ENCODE peak calls at places on chromosomes 16 and 17, in four cellular contexts. A, S, Z and M are unnamed samples.

GRCh38 chr16:804193-805048 is 3.9 kb upstream of the GNG13 start:
- DNase-seq in A (no peak), S (no peak), Z (no peak), M (no peak)

GRCh38 chr16:57694556-57695377 is at the start of gene DRC7:
- DNase-seq in A (peak), S (peak), Z (peak), M (peak)

GRCh38 chr16:80670170-80670865 is 129.5 kb downstream of the DYNLRB2 start:
- DNase-seq in A (no peak), S (no peak), Z (no peak), M (no peak)

GRCh38 chr16:50430076-50430475 is 61.3 kb upstream of the BRD7 start:
- DNase-seq in A (no peak), S (no peak), Z (no peak), M (no peak)

GRCh38 chr17:65755799-65756198 is 194.4 kb upstream of the AXIN2 start:
- DNase-seq in A (no peak), S (no peak), Z (no peak), M (no peak)

GRCh38 chr17:55346658-55347057 is 75.0 kb downstream of the MMD start:
- DNase-seq in A (no peak), S (no peak), Z (no peak), M (no peak)

GRCh38 chr16:66476328-66477027 is 49.4 kb downstream of the BEAN1 start:
- DNase-seq in A (peak), S (peak), Z (peak), M (no peak)

GRCh38 chr17:45346255-45347015 is 29.6 kb upstream of the MAP3K14 start:
- DNase-seq in A (peak), S (no peak), Z (no peak), M (no peak)

GRCh38 chr17:13311301-13311700 is 290.4 kb downstream of the HS3ST3A1 start:
- DNase-seq in A (no peak), S (no peak), Z (peak), M (no peak)

GRCh38 chr17:81245024-81245664 is 6.0 kb downstream of the NDUFAF8 start:
- DNase-seq in A (no peak), S (no peak), Z (no peak), M (no peak)

GRCh38 chr17:47945529-47946508 is 4.4 kb downstream of the PNPO start:
- DNase-seq in A (no peak), S (no peak), Z (no peak), M (no peak)

GRCh38 chr17:74513987-74514631 is 17.2 kb downstream of the CD300LB start:
- DNase-seq in A (peak), S (peak), Z (peak), M (peak)

GRCh38 chr17:40922239-40922638 is 15.2 kb downstream of the KRT23 start:
- DNase-seq in A (no peak), S (no peak), Z (peak), M (no peak)

GRCh38 chr16:77574867-77575619 is 140.2 kb upstream of the ADAMTS18 start:
- DNase-seq in A (no peak), S (no peak), Z (peak), M (no peak)

GRCh38 chr16:70433456-70434103 is 5.3 kb downstream of the ST3GAL2 start:
- DNase-seq in A (no peak), S (no peak), Z (peak), M (no peak)

GRCh38 chr16:70432304-70432799 is 6.5 kb downstream of the ST3GAL2 start:
- DNase-seq in A (no peak), S (no peak), Z (peak), M (no peak)

GRCh38 chr16:70432800-70433455 is 6.0 kb downstream of the ST3GAL2 start:
- DNase-seq in A (no peak), S (no peak), Z (peak), M (no peak)

GRCh38 chr16:70437017-70437581 is 1.8 kb downstream of the ST3GAL2 start:
- DNase-seq in A (peak), S (peak), Z (peak), M (no peak)

DNA sequence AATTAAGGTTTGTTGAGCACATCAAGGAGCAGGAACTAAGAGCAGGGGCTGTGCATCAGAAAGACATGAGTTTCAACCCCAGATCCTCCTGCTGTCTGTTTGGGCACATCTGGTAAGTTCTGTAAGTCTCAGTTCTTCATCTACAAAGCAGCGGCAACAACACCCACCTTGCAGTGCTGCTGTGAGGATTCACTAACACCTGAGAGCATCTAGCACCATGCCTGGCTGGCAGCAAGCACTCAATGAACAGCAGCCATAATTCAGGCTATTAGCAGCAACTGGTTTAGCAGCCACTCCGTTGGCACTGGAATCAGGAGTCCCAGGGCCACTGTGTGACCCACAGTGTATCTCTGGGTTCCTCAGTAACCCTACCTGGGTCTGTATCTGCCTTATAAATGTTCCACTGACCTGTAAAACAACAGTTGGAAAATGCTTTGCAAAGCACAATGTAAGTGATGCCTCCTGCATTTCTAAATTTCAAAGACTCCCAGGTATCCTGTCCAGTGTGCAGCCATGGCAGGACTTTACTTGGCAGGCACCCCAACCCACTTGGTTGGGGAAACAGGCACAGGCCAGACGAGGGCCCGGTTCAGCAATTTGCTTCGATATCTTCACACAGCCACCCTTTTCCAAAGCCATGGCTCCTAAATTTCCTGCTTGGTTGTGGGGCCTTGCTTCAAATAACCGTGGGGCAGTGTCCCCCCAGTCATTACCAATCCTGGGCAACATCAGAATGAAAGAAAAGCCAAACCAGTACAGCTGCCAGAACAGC is 4.2 kb downstream of the ST3GAL2 start:
- DNase-seq in A (no peak), S (no peak), Z (no peak), M (no peak)
- H3K14ac ChIP-seq in A (no peak), S (no peak), Z (no peak), M (no peak)

DNA sequence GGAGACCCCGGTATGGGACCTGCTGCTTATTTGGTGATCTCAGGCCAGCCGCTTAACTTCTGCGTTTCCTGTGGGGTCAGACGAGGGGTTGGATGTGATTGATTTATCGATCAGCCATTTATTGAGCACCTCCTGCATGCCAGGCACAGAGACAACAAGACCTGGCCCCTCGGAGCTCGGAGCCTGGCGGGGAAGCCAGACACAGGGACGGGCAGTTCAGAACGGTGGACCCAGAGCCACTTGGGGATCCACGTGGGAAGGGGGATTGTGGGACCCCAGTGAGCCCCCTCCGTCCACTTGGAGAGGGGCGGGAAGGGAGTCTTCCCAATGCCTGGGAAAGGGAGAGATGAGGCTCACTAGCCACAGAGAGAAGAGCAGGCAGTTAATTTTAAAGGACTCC is 84.7 kb upstream of the CIBAR2 start:
- DNase-seq in A (no peak), S (no peak), Z (no peak), M (no peak)
- H2BK120ac ChIP-seq in A (no peak), S (no peak), Z (no peak), M (no peak)

DNA sequence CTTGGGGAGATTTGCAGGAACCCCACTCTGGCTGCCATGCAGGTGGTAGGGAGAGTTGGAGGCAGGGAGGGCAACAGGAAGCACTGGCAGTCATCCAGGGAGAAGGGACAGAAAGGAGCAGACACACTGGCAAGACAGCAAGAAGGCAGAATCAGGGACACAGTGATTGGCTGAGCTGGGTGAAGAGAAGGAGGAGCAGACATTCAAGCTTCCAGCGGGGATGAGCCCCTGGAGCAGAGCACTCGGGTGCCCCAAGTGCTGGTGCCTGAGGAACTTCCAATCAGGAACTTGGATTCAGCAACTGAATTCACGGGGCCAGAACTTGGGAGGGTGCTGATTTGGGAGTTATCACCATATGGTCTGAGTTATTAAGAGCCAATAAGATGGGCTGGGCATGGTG is 6.3 kb upstream of the ITGA3 start:
- DNase-seq in A (peak), S (no peak), Z (no peak), M (no peak)
- H2BK12ac ChIP-seq in A (no peak), S (peak), Z (peak), M (no peak)

DNA sequence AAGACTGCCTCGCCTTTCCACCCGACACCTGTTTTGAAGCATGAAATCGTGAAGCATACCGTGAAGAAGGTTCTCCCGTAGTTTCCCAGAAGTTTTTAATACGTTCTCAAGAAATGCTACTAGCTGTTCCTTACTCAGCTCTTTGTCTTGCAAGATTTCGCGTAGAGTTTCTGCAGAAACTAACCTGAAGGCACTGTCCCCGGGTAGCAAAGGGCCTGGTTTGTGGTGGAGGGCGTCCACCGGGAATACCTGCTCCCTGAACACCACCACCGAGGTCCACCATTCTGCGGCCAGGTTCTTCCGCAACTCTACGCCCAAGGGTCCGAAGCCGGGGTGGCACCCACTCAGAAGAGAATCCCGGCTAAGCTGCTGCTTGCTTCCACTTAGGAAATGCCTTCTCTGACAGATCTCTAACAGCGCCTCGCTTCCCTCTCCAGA is 487 bp downstream of the POLG2 start:
- DNase-seq in A (no peak), S (no peak), Z (no peak), M (no peak)
- H3K14ac ChIP-seq in A (no peak), S (no peak), Z (no peak), M (no peak)

DNA sequence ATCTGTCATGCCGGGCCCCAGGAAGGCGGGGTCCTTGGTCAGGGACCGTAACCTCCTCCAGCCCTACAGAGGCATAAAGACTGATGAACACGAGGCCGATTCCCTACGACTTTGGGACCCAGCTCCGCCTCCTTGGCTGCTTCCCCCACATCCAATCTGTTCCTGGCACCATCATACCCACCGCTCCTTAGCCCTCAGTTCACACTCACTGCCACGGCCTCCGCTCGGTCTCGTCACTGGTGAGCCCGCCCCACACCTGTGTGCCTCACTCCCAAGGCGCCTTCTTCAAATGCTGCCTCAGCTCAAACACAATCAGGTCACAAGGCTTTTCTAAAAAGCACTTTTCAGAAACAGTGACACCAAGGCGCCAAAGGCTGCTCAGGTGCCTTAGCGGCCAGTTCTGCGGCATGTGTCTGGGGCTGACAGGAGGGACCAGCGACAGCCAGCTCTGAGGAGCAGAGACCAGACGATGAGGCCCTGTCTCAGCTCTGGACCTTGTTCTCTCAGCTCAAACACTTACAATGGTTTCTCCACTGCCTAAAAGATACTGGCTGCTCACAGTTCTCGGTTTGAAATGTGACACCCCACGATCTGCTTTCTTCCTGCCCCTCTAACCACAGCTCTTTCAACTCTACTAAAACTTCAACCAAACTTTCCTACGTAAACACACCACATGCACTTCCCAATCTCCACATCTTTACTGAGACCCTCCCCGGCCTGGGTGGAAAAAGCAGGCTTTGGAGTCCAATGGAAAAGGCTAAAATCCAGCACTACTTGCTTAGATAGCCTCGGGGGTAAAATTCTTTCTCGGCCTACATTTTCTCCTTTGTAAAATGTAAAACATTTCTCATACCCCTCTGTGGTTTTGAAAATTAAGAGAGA is 33.2 kb downstream of the CYB5D2 start:
- DNase-seq in A (no peak), S (no peak), Z (no peak), M (no peak)
- H2BK120ac ChIP-seq in A (no peak), S (no peak), Z (no peak), M (no peak)

GRCh38 chr17:77315551-77316190 is 174.9 kb downstream of the SEC14L1 start:
- DNase-seq in A (no peak), S (no peak), Z (peak), M (no peak)
- H2BK12ac ChIP-seq in A (no peak), S (peak), Z (peak), M (no peak)

GRCh38 chr17:21275579-21276339 is 8.8 kb upstream of the MAP2K3 start:
- DNase-seq in A (peak), S (peak), Z (peak), M (peak)
- H3K14ac ChIP-seq in A (peak), S (no peak), Z (no peak), M (peak)

GRCh38 chr17:17698371-17698770 is 17.1 kb downstream of the RAI1 start:
- DNase-seq in A (peak), S (no peak), Z (no peak), M (no peak)
- H2BK120ac ChIP-seq in A (no peak), S (no peak), Z (no peak), M (no peak)

GRCh38 chr16:73065617-73066313 is 17.8 kb upstream of the ZFHX3 start:
- DNase-seq in A (peak), S (peak), Z (peak), M (peak)
- H2BK12ac ChIP-seq in A (no peak), S (peak), Z (peak), M (no peak)